ENCODE peak calls at places on chromosomes 3 and 15, in six cellular contexts. One of them, this sample, is unnamed. For H3K4me1, the result is how much of the 10 kb centered on the place peaks cover.

GRCh38 chr15:83210619-83211018 is 3.0 kb upstream of the HDGFL3 start:
- DNase-seq in tibial artery: no peak
- DNase-seq in breast epithelium: peak
- DNase-seq in pancreas: no peak
- DNase-seq in SK-N-SH: peak
- DNase-seq in H1: no peak
- DNase-seq in this sample: peak

GRCh38 chr15:42348083-42348482 is 11.2 kb upstream of the CAPN3 start:
- DNase-seq in pancreas: no peak
- DNase-seq in SK-N-SH: no peak
- DNase-seq in tibial artery: no peak
- DNase-seq in H1: no peak
- DNase-seq in breast epithelium: no peak
- DNase-seq in this sample: peak

GRCh38 chr3:16056210-16056607 is 118.3 kb upstream of the GALNT15 start:
- DNase-seq in SK-N-SH: no peak
- DNase-seq in breast epithelium: no peak
- DNase-seq in tibial artery: peak
- DNase-seq in pancreas: no peak
- DNase-seq in H1: no peak
- DNase-seq in this sample: no peak

GRCh38 chr3:61914277-61914676 is 352.9 kb downstream of the PTPRG start:
- DNase-seq in H1: no peak
- DNase-seq in SK-N-SH: no peak
- DNase-seq in pancreas: no peak
- DNase-seq in tibial artery: no peak
- DNase-seq in breast epithelium: no peak
- DNase-seq in this sample: no peak

GRCh38 chr3:65953301-65953812 is 85.4 kb downstream of the MAGI1 start:
- DNase-seq in breast epithelium: peak
- DNase-seq in H1: peak
- DNase-seq in pancreas: peak
- DNase-seq in tibial artery: no peak
- DNase-seq in SK-N-SH: no peak
- DNase-seq in this sample: peak

GRCh38 chr15:101318810-101319200 is 23.8 kb upstream of the SNRPA1 start:
- DNase-seq in H1: no peak
- DNase-seq in pancreas: no peak
- DNase-seq in tibial artery: no peak
- DNase-seq in breast epithelium: no peak
- DNase-seq in SK-N-SH: peak
- DNase-seq in this sample: no peak

GRCh38 chr3:49165771-49166751 is at the start of gene CCDC71:
- DNase-seq in breast epithelium: peak
- DNase-seq in tibial artery: peak
- DNase-seq in pancreas: peak
- DNase-seq in H1: peak
- DNase-seq in SK-N-SH: peak
- DNase-seq in this sample: no peak

GRCh38 chr3:43286886-43287301 is 554 bp downstream of the SNRK start:
- DNase-seq in SK-N-SH: peak
- DNase-seq in tibial artery: no peak
- DNase-seq in pancreas: peak
- DNase-seq in breast epithelium: no peak
- DNase-seq in H1: no peak
- DNase-seq in this sample: no peak

GRCh38 chr15:60115579-60116415 is 111.7 kb downstream of the FOXB1 start:
- DNase-seq in breast epithelium: no peak
- DNase-seq in H1: no peak
- DNase-seq in pancreas: no peak
- DNase-seq in SK-N-SH: no peak
- DNase-seq in tibial artery: no peak
- DNase-seq in this sample: peak

GRCh38 chr15:80217327-80217900 is 34.6 kb downstream of the CTXND1 start:
- DNase-seq in pancreas: no peak
- DNase-seq in breast epithelium: no peak
- DNase-seq in tibial artery: no peak
- DNase-seq in H1: no peak
- DNase-seq in SK-N-SH: no peak
- DNase-seq in this sample: no peak

GRCh38 chr15:84982301-84982920 is 755 bp downstream of the PDE8A start:
- DNase-seq in SK-N-SH: no peak
- DNase-seq in H1: no peak
- DNase-seq in tibial artery: peak
- DNase-seq in pancreas: peak
- DNase-seq in breast epithelium: peak
- DNase-seq in this sample: no peak

GRCh38 chr15:100252359-100252758 is 89.4 kb downstream of the ADAMTS17 start:
- DNase-seq in SK-N-SH: no peak
- DNase-seq in H1: no peak
- DNase-seq in breast epithelium: peak
- DNase-seq in pancreas: no peak
- DNase-seq in tibial artery: peak
- DNase-seq in this sample: no peak

GRCh38 chr15:98923579-98923978 is 84.0 kb downstream of the PGPEP1L start:
- DNase-seq in SK-N-SH: no peak
- DNase-seq in breast epithelium: no peak
- DNase-seq in H1: no peak
- DNase-seq in pancreas: no peak
- DNase-seq in tibial artery: no peak
- DNase-seq in this sample: no peak

GRCh38 chr3:193345431-193345830 is 33.1 kb downstream of the ATP13A5 start:
- DNase-seq in breast epithelium: no peak
- DNase-seq in H1: no peak
- DNase-seq in pancreas: no peak
- DNase-seq in tibial artery: no peak
- DNase-seq in SK-N-SH: no peak
- DNase-seq in this sample: no peak

GRCh38 chr3:188974856-188975611 is 196.7 kb upstream of the TPRG1 start:
- DNase-seq in pancreas: no peak
- DNase-seq in H1: no peak
- DNase-seq in breast epithelium: no peak
- DNase-seq in tibial artery: no peak
- DNase-seq in SK-N-SH: no peak
- DNase-seq in this sample: no peak

GRCh38 chr15:70347321-70347720 is 249.6 kb upstream of the TLE3 start:
- DNase-seq in breast epithelium: no peak
- DNase-seq in H1: no peak
- DNase-seq in SK-N-SH: no peak
- DNase-seq in pancreas: no peak
- DNase-seq in tibial artery: no peak
- DNase-seq in this sample: no peak

GRCh38 chr3:13877911-13878710 is 1.8 kb downstream of the WNT7A start:
- DNase-seq in breast epithelium: no peak
- DNase-seq in pancreas: no peak
- DNase-seq in SK-N-SH: peak
- DNase-seq in H1: no peak
- DNase-seq in tibial artery: peak
- DNase-seq in this sample: no peak

GRCh38 chr15:41494922-41495735 is 1.5 kb downstream of the ITPKA start:
- DNase-seq in SK-N-SH: no peak
- DNase-seq in tibial artery: no peak
- DNase-seq in pancreas: peak
- DNase-seq in H1: no peak
- DNase-seq in breast epithelium: no peak
- DNase-seq in this sample: no peak

GRCh38 chr3:50286322-50287227 is 5.7 kb downstream of the IFRD2 start:
- DNase-seq in SK-N-SH: no peak
- DNase-seq in tibial artery: no peak
- DNase-seq in H1: no peak
- DNase-seq in pancreas: peak
- DNase-seq in breast epithelium: no peak
- DNase-seq in this sample: no peak

GRCh38 chr3:17313746-17314145 is 428.7 kb downstream of the TBC1D5 start:
- DNase-seq in H1: no peak
- DNase-seq in breast epithelium: no peak
- DNase-seq in pancreas: no peak
- DNase-seq in SK-N-SH: no peak
- DNase-seq in tibial artery: no peak
- DNase-seq in this sample: no peak

GRCh38 chr15:51251591-51251990 is 86.8 kb downstream of the CYP19A1 start:
- DNase-seq in breast epithelium: no peak
- DNase-seq in SK-N-SH: no peak
- DNase-seq in H1: no peak
- DNase-seq in pancreas: no peak
- DNase-seq in tibial artery: no peak
- DNase-seq in this sample: no peak

GRCh38 chr3:129424185-129424841 is 4.1 kb downstream of the EFCAB12 start:
- DNase-seq in SK-N-SH: no peak
- DNase-seq in pancreas: no peak
- DNase-seq in H1: no peak
- DNase-seq in tibial artery: peak
- DNase-seq in breast epithelium: no peak
- DNase-seq in this sample: peak

GRCh38 chr3:57434041-57434440 is 110.1 kb downstream of the DNAH12 start:
- DNase-seq in pancreas: no peak
- DNase-seq in H1: no peak
- DNase-seq in SK-N-SH: peak
- DNase-seq in tibial artery: no peak
- DNase-seq in breast epithelium: no peak
- DNase-seq in this sample: no peak

GRCh38 chr3:71456155-71456554 is 127.4 kb downstream of the FOXP1 start:
- DNase-seq in tibial artery: no peak
- DNase-seq in SK-N-SH: no peak
- DNase-seq in H1: no peak
- DNase-seq in breast epithelium: no peak
- DNase-seq in pancreas: no peak
- DNase-seq in this sample: no peak
- TF ChIP-seq CTCF in tibial artery: no peak
- TF ChIP-seq CTCF in SK-N-SH: peak
- TF ChIP-seq CTCF in H1: no peak
- TF ChIP-seq CTCF in breast epithelium: no peak
- TF ChIP-seq CTCF in pancreas: no peak
- TF ChIP-seq CTCF in this sample: no peak

DNA sequence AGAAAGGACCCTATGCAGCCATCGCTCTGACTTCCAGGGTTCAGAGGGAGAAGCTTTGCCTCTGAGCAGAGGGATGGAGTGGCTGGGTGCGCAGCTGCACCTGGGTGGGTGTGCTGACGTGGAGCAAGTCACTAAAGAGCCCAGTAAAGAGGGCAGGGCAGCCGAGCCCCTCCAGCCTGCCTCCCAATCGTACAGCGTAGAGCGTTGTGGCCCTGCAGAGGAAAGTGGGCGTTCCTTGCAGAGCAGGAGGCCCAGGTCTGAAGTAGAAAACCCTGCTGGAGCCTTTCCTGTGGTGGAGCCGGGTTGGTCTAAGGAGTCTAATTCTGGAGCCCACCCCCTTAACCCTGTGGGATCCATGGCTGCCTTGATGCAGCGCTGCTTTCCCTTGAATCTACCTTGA is 61.0 kb downstream of the ABTB1 start:
- DNase-seq in tibial artery: no peak
- DNase-seq in pancreas: no peak
- DNase-seq in breast epithelium: no peak
- DNase-seq in SK-N-SH: no peak
- DNase-seq in H1: no peak
- DNase-seq in this sample: no peak
- H3K4me1 ChIP-seq in tibial artery: under half
- H3K4me1 ChIP-seq in pancreas: under half
- H3K4me1 ChIP-seq in breast epithelium: under half
- H3K4me1 ChIP-seq in SK-N-SH: under half
- H3K4me1 ChIP-seq in H1: under half
- H3K4me1 ChIP-seq in this sample: under half

GRCh38 chr15:96264351-96264798 is 66.1 kb upstream of the NR2F2 start:
- DNase-seq in pancreas: no peak
- DNase-seq in tibial artery: no peak
- DNase-seq in H1: no peak
- DNase-seq in SK-N-SH: no peak
- DNase-seq in breast epithelium: no peak
- DNase-seq in this sample: peak

GRCh38 chr15:96262497-96263268 is 67.8 kb upstream of the NR2F2 start:
- DNase-seq in breast epithelium: no peak
- DNase-seq in H1: no peak
- DNase-seq in tibial artery: no peak
- DNase-seq in SK-N-SH: no peak
- DNase-seq in pancreas: no peak
- DNase-seq in this sample: no peak

GRCh38 chr15:96262097-96262496 is 68.4 kb upstream of the NR2F2 start:
- DNase-seq in breast epithelium: no peak
- DNase-seq in H1: no peak
- DNase-seq in tibial artery: no peak
- DNase-seq in pancreas: no peak
- DNase-seq in SK-N-SH: no peak
- DNase-seq in this sample: no peak

GRCh38 chr15:96264801-96265515 is 65.5 kb upstream of the NR2F2 start:
- DNase-seq in SK-N-SH: no peak
- DNase-seq in tibial artery: no peak
- DNase-seq in pancreas: no peak
- DNase-seq in breast epithelium: no peak
- DNase-seq in H1: no peak
- DNase-seq in this sample: peak

DNA sequence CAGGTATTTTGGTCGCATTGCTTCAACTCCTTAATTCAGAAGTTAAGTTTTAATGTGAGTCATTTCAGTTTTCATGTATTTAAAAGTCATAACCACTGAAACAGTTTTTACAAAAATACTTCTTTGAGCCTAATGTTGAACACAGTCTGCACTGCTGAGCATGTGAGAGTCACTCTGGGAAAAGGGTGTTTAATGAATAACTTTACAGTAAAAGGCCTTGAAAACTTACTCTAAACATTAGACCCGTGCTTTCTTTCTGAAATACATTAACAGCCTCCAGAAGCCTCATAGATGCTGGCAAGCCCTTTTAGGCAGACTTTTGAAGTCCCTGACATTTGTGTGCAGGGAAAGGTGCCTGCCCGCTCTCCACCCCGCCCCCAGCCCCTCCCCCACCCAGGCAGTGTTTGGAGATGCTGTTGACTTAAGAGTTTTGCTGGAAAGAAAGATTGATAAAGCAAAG is 68.9 kb upstream of the NR2F2 start:
- DNase-seq in tibial artery: no peak
- DNase-seq in SK-N-SH: no peak
- DNase-seq in pancreas: no peak
- DNase-seq in breast epithelium: no peak
- DNase-seq in H1: no peak
- DNase-seq in this sample: no peak
- H3K27ac ChIP-seq in tibial artery: peak
- H3K27ac ChIP-seq in SK-N-SH: no peak
- H3K27ac ChIP-seq in pancreas: no peak
- H3K27ac ChIP-seq in breast epithelium: no peak
- H3K27ac ChIP-seq in H1: no peak
- H3K27ac ChIP-seq in this sample: no peak

DNA sequence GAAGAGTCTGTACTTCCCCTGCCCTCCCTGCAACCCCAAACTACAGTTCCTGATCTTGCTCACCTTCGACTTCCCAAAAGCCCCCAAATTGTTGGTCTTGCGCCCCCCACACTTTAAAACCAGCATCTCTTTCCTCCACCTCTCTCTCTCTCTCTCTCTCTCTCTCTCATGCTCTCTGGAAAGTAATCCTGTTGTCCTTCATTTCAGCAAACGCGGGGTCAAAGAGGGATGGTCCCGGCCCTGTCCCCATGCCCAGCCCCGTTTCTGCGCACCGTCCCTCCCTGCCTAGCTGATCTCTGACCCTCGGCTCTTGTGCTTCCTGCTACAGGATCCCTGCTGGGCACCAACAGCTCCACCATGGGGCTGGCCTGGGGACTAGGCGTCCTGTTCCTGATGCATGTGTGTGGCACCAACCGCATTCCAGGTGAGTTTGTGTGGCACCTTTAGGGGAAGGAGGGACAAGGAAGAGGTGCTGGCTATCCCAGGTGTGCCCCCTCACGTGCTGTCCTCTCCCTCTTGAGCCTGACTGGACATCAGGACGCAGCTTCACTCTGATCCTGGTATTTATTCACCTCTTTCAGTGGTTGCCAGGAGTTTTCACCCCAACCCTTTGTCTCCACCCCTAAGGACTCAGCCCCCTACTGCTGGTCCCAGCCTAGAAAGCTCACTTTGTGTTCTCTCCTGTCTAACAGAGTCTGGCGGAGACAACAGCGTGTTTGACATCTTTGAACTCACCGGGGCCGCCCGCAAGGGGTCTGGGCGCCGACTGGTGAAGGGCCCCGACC is 814 bp downstream of the THBS1 start:
- DNase-seq in H1: no peak
- DNase-seq in SK-N-SH: peak
- DNase-seq in breast epithelium: peak
- DNase-seq in tibial artery: peak
- DNase-seq in pancreas: peak
- DNase-seq in this sample: no peak
- TF ChIP-seq CTCF in H1: peak
- TF ChIP-seq CTCF in SK-N-SH: peak
- TF ChIP-seq CTCF in breast epithelium: no peak
- TF ChIP-seq CTCF in tibial artery: peak
- TF ChIP-seq CTCF in pancreas: peak
- TF ChIP-seq CTCF in this sample: peak